ENCODE peak calls at places on chromosomes 2 and 18, in four cellular contexts. One of them, this sample, is unnamed.

GRCh38 chr18:43442571-43442970 is 165.3 kb upstream of the SYT4 start:
- DNase-seq in stimulated activated CD8-positive, alpha-beta memory T cell treated with anti-CD3 and anti-CD28 coated beads, Interleukin-15, amount 100 ng/mL, for 24 hours: no peak
- DNase-seq in NCI-H2081 treated with DMSO at 0.1 percent for 48 hours: no peak
- DNase-seq in NCI-H1092: no peak
- DNase-seq in this sample: peak

GRCh38 chr2:168189835-168190426 is 57.5 kb downstream of the STK39 start:
- DNase-seq in stimulated activated CD8-positive, alpha-beta memory T cell treated with anti-CD3 and anti-CD28 coated beads, Interleukin-15, amount 100 ng/mL, for 24 hours: no peak
- DNase-seq in NCI-H2081 treated with DMSO at 0.1 percent for 48 hours: no peak
- DNase-seq in NCI-H1092: no peak
- DNase-seq in this sample: no peak

GRCh38 chr2:101388232-101388631 is 929 bp upstream of the CREG2 start:
- DNase-seq in stimulated activated CD8-positive, alpha-beta memory T cell treated with anti-CD3 and anti-CD28 coated beads, Interleukin-15, amount 100 ng/mL, for 24 hours: no peak
- DNase-seq in NCI-H2081 treated with DMSO at 0.1 percent for 48 hours: no peak
- DNase-seq in NCI-H1092: no peak
- DNase-seq in this sample: no peak

GRCh38 chr2:67039701-67040100 is 357.4 kb upstream of the ETAA1 start:
- DNase-seq in stimulated activated CD8-positive, alpha-beta memory T cell treated with anti-CD3 and anti-CD28 coated beads, Interleukin-15, amount 100 ng/mL, for 24 hours: no peak
- DNase-seq in NCI-H2081 treated with DMSO at 0.1 percent for 48 hours: no peak
- DNase-seq in NCI-H1092: no peak
- DNase-seq in this sample: no peak

GRCh38 chr2:182043021-182043420 is 57.4 kb downstream of the PPP1R1C start:
- DNase-seq in stimulated activated CD8-positive, alpha-beta memory T cell treated with anti-CD3 and anti-CD28 coated beads, Interleukin-15, amount 100 ng/mL, for 24 hours: no peak
- DNase-seq in NCI-H2081 treated with DMSO at 0.1 percent for 48 hours: no peak
- DNase-seq in NCI-H1092: no peak
- DNase-seq in this sample: peak

GRCh38 chr2:234979204-234980167 is 27.7 kb downstream of the SH3BP4 start:
- DNase-seq in stimulated activated CD8-positive, alpha-beta memory T cell treated with anti-CD3 and anti-CD28 coated beads, Interleukin-15, amount 100 ng/mL, for 24 hours: no peak
- DNase-seq in NCI-H2081 treated with DMSO at 0.1 percent for 48 hours: no peak
- DNase-seq in NCI-H1092: no peak
- DNase-seq in this sample: peak

GRCh38 chr2:55130849-55131248 is 80.6 kb upstream of the RTN4 start:
- DNase-seq in stimulated activated CD8-positive, alpha-beta memory T cell treated with anti-CD3 and anti-CD28 coated beads, Interleukin-15, amount 100 ng/mL, for 24 hours: no peak
- DNase-seq in NCI-H2081 treated with DMSO at 0.1 percent for 48 hours: no peak
- DNase-seq in NCI-H1092: no peak
- DNase-seq in this sample: no peak

GRCh38 chr2:223051580-223052375 is at the start of gene KCNE4:
- DNase-seq in stimulated activated CD8-positive, alpha-beta memory T cell treated with anti-CD3 and anti-CD28 coated beads, Interleukin-15, amount 100 ng/mL, for 24 hours: no peak
- DNase-seq in NCI-H2081 treated with DMSO at 0.1 percent for 48 hours: no peak
- DNase-seq in NCI-H1092: no peak
- DNase-seq in this sample: no peak

GRCh38 chr2:181037922-181038321 is 57.5 kb downstream of the UBE2E3 start:
- DNase-seq in stimulated activated CD8-positive, alpha-beta memory T cell treated with anti-CD3 and anti-CD28 coated beads, Interleukin-15, amount 100 ng/mL, for 24 hours: no peak
- DNase-seq in NCI-H2081 treated with DMSO at 0.1 percent for 48 hours: no peak
- DNase-seq in NCI-H1092: no peak
- DNase-seq in this sample: no peak

GRCh38 chr2:230940476-230940815 is 15.4 kb upstream of the GPR55 start:
- DNase-seq in stimulated activated CD8-positive, alpha-beta memory T cell treated with anti-CD3 and anti-CD28 coated beads, Interleukin-15, amount 100 ng/mL, for 24 hours: no peak
- DNase-seq in NCI-H2081 treated with DMSO at 0.1 percent for 48 hours: no peak
- DNase-seq in NCI-H1092: no peak
- DNase-seq in this sample: no peak